ENCODE peak calls at places on chromosome 18, in seven cellular contexts. N is mammary epithelial cell; E is thoracic aorta; F is brain microvascular endothelial cell; M is effector memory CD4-positive, alpha-beta T cell; V is naive thymus-derived CD4-positive, alpha-beta T cell; R is astrocyte. W is an unnamed sample.
A peak's percentile ranks its signal among the peaks of the same experiment; 100 is the strongest.

GRCh38 chr18:2515908-2516625 is 55.2 kb downstream of the METTL4 start:
- DNase-seq in E (peak; percentile 5), M (no peak), F (peak; percentile 89), V (peak; percentile 34), R (peak; percentile 94), N (peak; percentile 91), W (peak; percentile 89)

GRCh38 chr18:68839701-68840100 is 41.8 kb downstream of the CCDC102B start:
- DNase-seq in E (no peak), V (no peak), R (peak; percentile 49), F (peak; percentile 28), M (no peak), N (no peak), W (no peak)

GRCh38 chr18:43486462-43486861 is 209.2 kb upstream of the SYT4 start:
- DNase-seq in V (peak; percentile 31), E (no peak), R (no peak), M (no peak), N (peak; percentile 26), F (no peak), W (no peak)

GRCh38 chr18:75142677-75143076 is 66.3 kb downstream of the PTGR3 start:
- DNase-seq in M (no peak), V (no peak), R (no peak), F (no peak), E (no peak), N (no peak), W (no peak)

GRCh38 chr18:46281185-46282176 is 177.3 kb downstream of the HAUS1 start:
- DNase-seq in F (peak; percentile 71), N (peak; percentile 65), M (peak; percentile 15), E (no peak), R (peak; percentile 41), V (peak; percentile 48), W (no peak)

GRCh38 chr18:76697441-76697901 is 124.9 kb upstream of the ZNF236 start:
- DNase-seq in R (peak; percentile 46), V (no peak), M (no peak), E (no peak), N (no peak), F (no peak), W (no peak)

GRCh38 chr18:49768051-49768391 is 45.3 kb downstream of the ACAA2 start:
- DNase-seq in F (peak; percentile 52), R (peak; percentile 50), V (no peak), N (peak; percentile 65), M (no peak), E (no peak), W (no peak)

GRCh38 chr18:31679133-31679731 is 5.1 kb downstream of the B4GALT6 start:
- DNase-seq in V (no peak), R (peak; percentile 85), F (peak; percentile 43), N (peak; percentile 85), E (no peak), M (no peak), W (no peak)

GRCh38 chr18:48948112-48949050 is 2.4 kb downstream of the SMAD7 start:
- DNase-seq in N (peak; percentile 51), V (peak; percentile 43), E (no peak), M (peak; percentile 48), F (peak; percentile 79), R (peak; percentile 73), W (no peak)

GRCh38 chr18:9950289-9951016 is 36.6 kb downstream of the VAPA start:
- DNase-seq in E (no peak), V (no peak), N (no peak), R (peak; percentile 73), M (no peak), F (no peak), W (no peak)

GRCh38 chr18:8005870-8006269 is 438.8 kb downstream of the PTPRM start:
- DNase-seq in M (no peak), V (no peak), N (no peak), E (no peak), R (no peak), F (no peak), W (no peak)

GRCh38 chr18:56910967-56911366 is 235.9 kb upstream of the BOD1L2 start:
- DNase-seq in M (no peak), R (no peak), F (no peak), N (no peak), E (no peak), V (no peak), W (no peak)

GRCh38 chr18:48408111-48408726 is 964 bp downstream of the ZBTB7C start:
- DNase-seq in F (no peak), E (no peak), R (no peak), V (no peak), N (no peak), M (no peak), W (no peak)

GRCh38 chr18:21112543-21113105 is 1.0 kb upstream of the ROCK1 start:
- DNase-seq in E (no peak), R (no peak), N (no peak), M (no peak), F (no peak), V (no peak), W (no peak)

GRCh38 chr18:39389800-39390379 is 1824.3 kb upstream of the CELF4 start:
- DNase-seq in F (no peak), N (no peak), R (no peak), V (no peak), M (no peak), E (no peak), W (no peak)

GRCh38 chr18:41396211-41396610 is 558.8 kb upstream of the PIK3C3 start:
- DNase-seq in R (no peak), N (no peak), F (no peak), E (no peak), V (no peak), M (no peak), W (no peak)

GRCh38 chr18:65623686-65624085 is 127.1 kb upstream of the CDH7 start:
- DNase-seq in N (no peak), R (no peak), V (no peak), M (no peak), F (no peak), E (no peak), W (no peak)

GRCh38 chr18:73316513-73316912 is 448.7 kb upstream of the NETO1 start:
- DNase-seq in R (peak; percentile 65), M (no peak), V (no peak), N (peak; percentile 35), E (no peak), F (no peak), W (no peak)

GRCh38 chr18:39675358-39675757 is 2109.8 kb upstream of the CELF4 start:
- DNase-seq in F (peak; percentile 20), E (no peak), N (no peak), V (no peak), R (peak; percentile 76), M (no peak), W (peak; percentile 23)

GRCh38 chr18:32980896-32981295 is 208.1 kb upstream of the KLHL14 start:
- DNase-seq in F (no peak), M (no peak), V (no peak), R (peak; percentile 32), N (no peak), E (no peak), W (no peak)

GRCh38 chr18:39555511-39555910 is 1989.9 kb upstream of the CELF4 start:
- DNase-seq in M (no peak), F (no peak), N (no peak), R (peak; percentile 10), E (no peak), V (no peak), W (no peak)

GRCh38 chr18:10950080-10950875 is 199.1 kb downstream of the PIEZO2 start:
- DNase-seq in V (no peak), F (no peak), N (no peak), R (no peak), E (no peak), M (no peak), W (no peak)

GRCh38 chr18:5974696-5975095 is 79.4 kb upstream of the TMEM200C start:
- DNase-seq in N (no peak), E (no peak), F (no peak), M (no peak), V (no peak), R (no peak), W (no peak)

GRCh38 chr18:9771261-9771976 is 63.3 kb downstream of the RAB31 start:
- DNase-seq in E (peak; percentile 54), V (peak; percentile 27), F (peak; percentile 75), R (peak; percentile 51), M (no peak), N (peak; percentile 37), W (no peak)

GRCh38 chr18:49843131-49843530 is 29.8 kb upstream of the ACAA2 start:
- DNase-seq in F (no peak), R (no peak), E (no peak), M (no peak), N (no peak), V (no peak), W (no peak)

GRCh38 chr18:37364237-37364636 is 201.4 kb downstream of the CELF4 start:
- DNase-seq in F (no peak), R (no peak), N (no peak), E (no peak), V (no peak), M (no peak), W (no peak)

GRCh38 chr18:45896991-45897390 is 70.1 kb downstream of the EPG5 start:
- DNase-seq in N (no peak), E (no peak), V (no peak), R (no peak), M (no peak), F (no peak), W (no peak)

GRCh38 chr18:63263444-63263843 is 56.1 kb downstream of the BCL2 start:
- DNase-seq in R (no peak), F (no peak), E (no peak), V (no peak), M (no peak), N (no peak), W (no peak)
- H3K36me3 ChIP-seq in R (no peaks in the 10 kb centered on the region), F (no peaks in the 10 kb centered on the region), E (no peaks in the 10 kb centered on the region), V (peaks cover 6% of the 10 kb centered on the region), M (no peaks in the 10 kb centered on the region), N (no peaks in the 10 kb centered on the region), W (no peaks in the 10 kb centered on the region)

GRCh38 chr18:79937103-79937860 is 14.2 kb downstream of the SLC66A2 start:
- DNase-seq in F (no peak), V (no peak), N (no peak), M (no peak), R (no peak), E (no peak), W (no peak)
- H3K36me3 ChIP-seq in F (peaks cover 5% of the 10 kb centered on the region), V (peaks cover 69% of the 10 kb centered on the region), N (peaks cover 8% of the 10 kb centered on the region), M (peaks cover 43% of the 10 kb centered on the region), R (peaks cover 7% of the 10 kb centered on the region), E (peaks cover 13% of the 10 kb centered on the region), W (peaks cover 19% of the 10 kb centered on the region)

DNA sequence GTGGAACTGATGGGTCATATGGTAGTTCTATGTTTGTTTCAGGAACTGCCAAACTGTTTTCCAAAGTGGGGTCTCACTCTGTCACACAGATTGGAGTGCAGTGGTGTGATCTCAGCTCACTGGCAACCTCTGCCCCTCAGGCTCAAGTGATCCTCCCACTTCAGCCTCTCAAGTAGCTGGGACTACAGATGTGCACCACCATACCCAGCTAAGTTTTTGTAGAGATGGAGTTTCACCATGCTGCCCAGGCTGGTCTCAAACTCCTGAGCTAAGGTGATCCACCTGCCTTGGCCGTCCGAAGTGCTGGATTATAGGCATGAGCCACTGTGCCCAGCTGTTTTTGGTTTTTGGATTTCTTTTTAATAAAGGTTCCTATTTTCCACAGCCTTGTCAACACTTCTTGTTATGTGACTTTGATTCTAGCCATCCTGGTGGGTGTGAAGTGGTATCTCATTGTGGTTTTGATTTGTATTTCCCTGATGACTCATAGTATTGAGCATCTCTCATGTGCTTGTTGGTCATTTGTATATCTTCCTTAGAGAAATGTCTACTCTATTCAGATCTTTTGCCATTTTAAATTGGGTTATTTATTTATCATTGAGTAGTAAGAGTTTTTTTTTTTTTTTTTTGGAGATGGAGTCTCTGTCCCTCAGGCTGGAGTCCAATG is 22.8 kb downstream of the NPC1 start:
- DNase-seq in E (no peak), M (no peak), F (peak; percentile 77), R (peak; percentile 68), N (peak; percentile 76), V (no peak), W (no peak)
- H3K36me3 ChIP-seq in E (peaks cover 51% of the 10 kb centered on the region), M (peaks cover 48% of the 10 kb centered on the region), F (peaks cover 35% of the 10 kb centered on the region), R (peaks cover 31% of the 10 kb centered on the region), N (peaks cover 41% of the 10 kb centered on the region), V (peaks cover 56% of the 10 kb centered on the region), W (peaks cover 16% of the 10 kb centered on the region)

GRCh38 chr18:63344918-63345317 is 22.1 kb downstream of the KDSR start:
- DNase-seq in N (no peak), V (no peak), M (no peak), E (no peak), R (no peak), F (no peak), W (no peak)
- H3K36me3 ChIP-seq in N (peaks cover 29% of the 10 kb centered on the region), V (peaks cover 52% of the 10 kb centered on the region), M (peaks cover 43% of the 10 kb centered on the region), E (peaks cover 28% of the 10 kb centered on the region), R (peaks cover 45% of the 10 kb centered on the region), F (peaks cover 62% of the 10 kb centered on the region), W (peaks cover 13% of the 10 kb centered on the region)